ENCODE peak calls at places on chromosome 17, in ten cellular contexts. G is mucosa of descending colon, F is psoas muscle, Y is RWPE1, V is fibroblast of lung, S is MCF 10A, Z is tibial nerve, W is IMR-90, L is AG04450, A is adrenal gland. K is an unnamed sample.

GRCh38 chr17:78789663-78790181 is 7.6 kb upstream of the CYTH1 start:
- DNase-seq in V (peak; percentile 95), S (no peak), F (peak; percentile 85), W (peak; percentile 89), Z (peak; percentile 68), L (peak; percentile 61), G (peak; percentile 87), Y (no peak), A (peak; percentile 53), K (no peak)

GRCh38 chr17:58189436-58190146 is 2.9 kb upstream of the EPX start:
- DNase-seq in L (peak; percentile 23), A (peak; percentile 75), S (peak; percentile 87), F (peak; percentile 73), G (no peak), Y (peak; percentile 88), Z (no peak), V (peak; percentile 89), W (peak; percentile 81), K (peak; percentile 14)

GRCh38 chr17:31499771-31500554 is 108.5 kb downstream of the RAB11FIP4 start:
- DNase-seq in S (peak; percentile 38), Y (peak; percentile 39), L (no peak), F (peak; percentile 91), G (no peak), Z (no peak), A (peak; percentile 35), V (peak; percentile 73), W (peak; percentile 22), K (no peak)

GRCh38 chr17:50203086-50203485 is 1.7 kb upstream of the COL1A1 start:
- DNase-seq in G (no peak), F (no peak), L (no peak), W (peak; percentile 55), S (no peak), A (no peak), Z (no peak), V (peak; percentile 78), Y (no peak), K (peak; percentile 79)

GRCh38 chr17:38498353-38498752 is 70.1 kb downstream of the ARHGAP23 start:
- DNase-seq in Y (no peak), L (no peak), F (peak; percentile 50), G (no peak), S (no peak), W (no peak), A (no peak), Z (no peak), V (no peak), K (no peak)

GRCh38 chr17:78925234-78925633 is at the start of gene TIMP2:
- DNase-seq in G (peak; percentile 89), W (peak; percentile 83), A (peak; percentile 90), L (peak; percentile 71), F (peak; percentile 92), S (peak; percentile 66), V (peak; percentile 76), Y (peak; percentile 73), Z (peak; percentile 83), K (peak; percentile 68)

GRCh38 chr17:83189013-83189672 is 109.7 kb downstream of the METRNL start:
- DNase-seq in V (no peak), A (no peak), S (no peak), G (no peak), L (no peak), F (peak; percentile 41), Y (no peak), Z (no peak), W (no peak), K (no peak)

GRCh38 chr17:72407336-72408121 is 286.7 kb downstream of the SOX9 start:
- DNase-seq in W (peak; percentile 99), A (peak; percentile 68), Z (no peak), F (peak; percentile 64), S (peak; percentile 98), G (peak; percentile 72), V (peak; percentile 98), L (peak; percentile 94), Y (peak; percentile 98), K (peak; percentile 92)

GRCh38 chr17:50316016-50316587 is 29.8 kb upstream of the XYLT2 start:
- DNase-seq in S (peak; percentile 17), Z (no peak), V (no peak), G (no peak), L (no peak), A (no peak), W (no peak), F (no peak), Y (peak; percentile 29), K (no peak)

GRCh38 chr17:83057793-83058477 is 21.5 kb upstream of the METRNL start:
- DNase-seq in A (no peak), L (no peak), F (peak; percentile 79), Y (no peak), V (no peak), G (peak; percentile 14), W (no peak), Z (peak; percentile 9), S (no peak), K (no peak)

GRCh38 chr17:11768106-11768505 is 169.8 kb downstream of the DNAH9 start:
- DNase-seq in Z (no peak), L (no peak), V (no peak), S (no peak), A (no peak), F (no peak), G (no peak), Y (no peak), W (no peak), K (no peak)
- TF ChIP-seq CTCF in Z (no peak), L (no peak), V (no peak), S (no peak), A (no peak), F (no peak), G (no peak), Y (no peak), W (no peak), K (no peak)

GRCh38 chr17:3911271-3912053 is 4.8 kb downstream of the P2RX1 start:
- DNase-seq in Z (no peak), W (no peak), F (no peak), G (peak; percentile 60), S (no peak), A (no peak), V (no peak), L (no peak), Y (no peak), K (no peak)
- TF ChIP-seq CTCF in Z (no peak), W (no peak), F (no peak), G (no peak), S (no peak), A (no peak), V (no peak), L (no peak), Y (no peak), K (no peak)

GRCh38 chr17:73711916-73712315 is 67.7 kb upstream of the SDK2 start:
- DNase-seq in W (no peak), F (no peak), V (no peak), S (no peak), Y (no peak), L (no peak), A (no peak), Z (no peak), G (no peak), K (no peak)

GRCh38 chr17:73710095-73710592 is 65.9 kb upstream of the SDK2 start:
- DNase-seq in S (peak; percentile 56), L (peak; percentile 2), F (no peak), Y (peak; percentile 29), V (peak; percentile 13), W (peak; percentile 4), Z (no peak), G (peak; percentile 62), A (peak; percentile 77), K (no peak)

GRCh38 chr17:73715714-73716113 is 71.5 kb upstream of the SDK2 start:
- DNase-seq in L (no peak), Y (no peak), V (no peak), S (no peak), F (no peak), W (no peak), A (no peak), Z (no peak), G (no peak), K (no peak)

GRCh38 chr17:73711184-73711583 is 66.9 kb upstream of the SDK2 start:
- DNase-seq in Y (no peak), S (no peak), G (no peak), W (no peak), V (no peak), A (no peak), F (no peak), Z (no peak), L (no peak), K (no peak)

GRCh38 chr17:73713136-73713535 is 68.9 kb upstream of the SDK2 start:
- DNase-seq in L (no peak), W (no peak), S (peak; percentile 61), Z (no peak), F (no peak), G (no peak), Y (peak; percentile 82), V (no peak), A (no peak), K (no peak)
- TF ChIP-seq CTCF in L (no peak), W (no peak), S (no peak), Z (no peak), F (no peak), G (no peak), Y (no peak), V (no peak), A (no peak), K (no peak)

GRCh38 chr17:46193246-46193625 is at the start of gene KANSL1:
- DNase-seq in W (peak; percentile 87), A (peak; percentile 86), V (peak; percentile 90), F (peak; percentile 97), S (peak; percentile 94), G (peak; percentile 89), Y (peak; percentile 96), Z (peak; percentile 64), L (peak; percentile 73), K (peak; percentile 75)

GRCh38 chr17:46193626-46194392 is 580 bp upstream of the KANSL1 start:
- DNase-seq in A (peak; percentile 97), Z (peak; percentile 91), L (peak; percentile 70), F (peak; percentile 100), V (peak; percentile 96), Y (peak; percentile 96), S (peak; percentile 97), W (peak; percentile 88), G (peak; percentile 96), K (peak; percentile 77)

GRCh38 chr17:46192211-46192483 is 1.1 kb downstream of the KANSL1 start:
- DNase-seq in F (no peak), Y (no peak), Z (no peak), W (no peak), L (no peak), V (no peak), A (no peak), G (no peak), S (no peak), K (no peak)

GRCh38 chr17:46191332-46192210 is 1.7 kb downstream of the KANSL1 start:
- DNase-seq in W (no peak), Y (peak; percentile 73), S (peak; percentile 63), A (peak; percentile 37), Z (no peak), V (peak; percentile 35), G (no peak), L (no peak), F (no peak), K (no peak)

GRCh38 chr17:46192484-46193245 is 564 bp downstream of the KANSL1 start:
- DNase-seq in S (peak; percentile 68), L (no peak), W (peak; percentile 54), A (peak; percentile 71), V (peak; percentile 72), Z (peak; percentile 26), F (peak; percentile 89), G (peak; percentile 79), Y (peak; percentile 68), K (no peak)
- TF ChIP-seq CTCF in S (no peak), L (no peak), W (no peak), A (no peak), V (no peak), Z (no peak), F (no peak), G (no peak), Y (no peak), K (no peak)

K was measured in AG09319.